ENCODE peak calls at places on chromosome 17, in eight cellular contexts. P, X, B, E, U, N, O and W are unnamed samples.

GRCh38 chr17:75499313-75500022 is 15.9 kb downstream of the CASKIN2 start:
- DNase-seq in U (no peak), N (no peak), E (no peak), O (peak; percentile 67), B (no peak), P (no peak), X (no peak), W (no peak)

GRCh38 chr17:3582921-3583320 is 25.3 kb upstream of the TRPV3 start:
- DNase-seq in U (no peak), E (no peak), O (no peak), N (no peak), X (no peak), P (peak; percentile 73), B (no peak), W (no peak)

GRCh38 chr17:48578616-48579560 is 738 bp upstream of the HOXB4 start:
- DNase-seq in X (no peak), E (no peak), U (no peak), N (no peak), P (no peak), O (no peak), B (no peak), W (no peak)

GRCh38 chr17:77273397-77274136 is 132.8 kb downstream of the SEC14L1 start:
- DNase-seq in U (no peak), X (no peak), O (no peak), N (no peak), B (no peak), E (no peak), P (no peak), W (no peak)

GRCh38 chr17:77466596-77467223 is 325.9 kb downstream of the SEC14L1 start:
- DNase-seq in E (no peak), N (no peak), X (no peak), U (no peak), O (no peak), P (peak; percentile 60), B (no peak), W (no peak)

GRCh38 chr17:45129940-45130639 is 2.2 kb downstream of the PLCD3 start:
- DNase-seq in U (no peak), P (no peak), X (no peak), E (no peak), B (no peak), N (no peak), O (no peak), W (no peak)

GRCh38 chr17:42060231-42060630 is 9.8 kb upstream of the C17orf113 start:
- DNase-seq in U (no peak), N (no peak), E (no peak), X (no peak), O (no peak), P (no peak), B (no peak), W (no peak)

GRCh38 chr17:78343433-78344201 is 16.3 kb downstream of the SOCS3 start:
- DNase-seq in N (no peak), E (no peak), X (no peak), O (peak; percentile 97), B (peak; percentile 46), U (no peak), P (peak; percentile 85), W (no peak)

GRCh38 chr17:9054611-9055010 is 33.3 kb downstream of the NTN1 start:
- DNase-seq in E (no peak), O (no peak), X (no peak), B (no peak), U (no peak), P (no peak), N (no peak), W (no peak)

GRCh38 chr17:42363767-42364585 is 24.3 kb downstream of the STAT3 start:
- DNase-seq in U (no peak), P (no peak), B (no peak), X (no peak), N (no peak), O (no peak), E (no peak), W (no peak)

GRCh38 chr17:12745481-12745880 is 43.8 kb upstream of the ARHGAP44 start:
- DNase-seq in X (no peak), U (no peak), O (no peak), B (no peak), E (no peak), N (no peak), P (no peak), W (no peak)

GRCh38 chr17:11643851-11644250 is 45.6 kb downstream of the DNAH9 start:
- DNase-seq in B (no peak), N (no peak), U (no peak), O (no peak), E (no peak), X (no peak), P (no peak), W (no peak)

GRCh38 chr17:11642655-11643054 is 44.4 kb downstream of the DNAH9 start:
- DNase-seq in N (no peak), P (no peak), B (no peak), U (no peak), X (peak; percentile 20), O (no peak), E (no peak), W (no peak)

GRCh38 chr17:11641521-11642275 is 43.4 kb downstream of the DNAH9 start:
- DNase-seq in X (no peak), U (no peak), P (no peak), B (no peak), O (no peak), E (no peak), N (no peak), W (no peak)

GRCh38 chr17:11645426-11645825 is 47.2 kb downstream of the DNAH9 start:
- DNase-seq in X (no peak), B (no peak), N (no peak), E (no peak), P (no peak), O (no peak), U (no peak), W (no peak)

GRCh38 chr17:11644265-11645212 is 46.3 kb downstream of the DNAH9 start:
- DNase-seq in P (peak; percentile 66), X (peak; percentile 29), U (peak; percentile 36), N (peak; percentile 11), O (no peak), B (no peak), E (peak; percentile 50), W (no peak)
- TF ChIP-seq CTCF in P (peak; percentile 78), X (peak; percentile 85), U (peak; percentile 83), N (peak; percentile 69), O (peak; percentile 60), B (peak; percentile 33), E (peak; percentile 88), W (peak; percentile 51)

DNA sequence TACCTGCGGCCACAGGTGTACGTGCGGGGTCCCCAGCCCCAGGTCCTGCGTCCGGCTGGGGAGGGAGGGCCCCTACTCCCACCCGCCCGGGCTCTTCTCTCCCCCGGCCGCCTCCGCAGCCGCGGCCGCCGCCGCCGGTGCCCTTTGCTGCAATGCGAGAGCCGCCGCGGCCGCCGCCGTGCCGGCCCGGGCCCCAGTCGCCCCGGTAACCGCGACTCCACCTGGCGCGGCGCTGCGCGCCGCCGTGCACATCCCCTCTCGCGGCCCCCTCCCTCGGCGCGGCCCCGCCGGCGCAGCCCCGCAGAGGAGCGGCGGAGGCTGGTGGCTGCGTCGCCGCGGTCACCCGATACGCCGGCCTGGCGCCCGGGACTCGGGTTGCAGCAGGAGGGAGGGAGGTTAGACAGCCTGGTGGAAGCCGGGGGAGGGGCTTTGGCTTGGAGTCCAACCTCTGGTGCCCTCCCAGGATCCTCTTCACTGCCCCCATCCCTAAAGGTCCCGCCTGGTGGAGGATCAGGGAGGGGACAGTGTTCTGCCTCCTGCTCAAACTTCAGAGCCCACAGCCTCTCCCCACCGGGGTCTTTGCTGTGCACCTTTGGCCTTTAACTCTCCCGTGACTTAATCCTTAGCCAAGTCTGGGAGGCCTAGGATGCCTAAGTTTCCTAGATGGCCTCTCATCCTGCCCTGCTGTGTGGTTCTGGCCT is 32.9 kb downstream of the SRCIN1 start:
- DNase-seq in O (no peak), B (no peak), U (peak; percentile 87), E (no peak), N (no peak), P (no peak), X (no peak), W (no peak)
- TF ChIP-seq CTCF in O (no peak), B (no peak), U (no peak), E (no peak), N (no peak), P (no peak), X (no peak), W (no peak)

DNA sequence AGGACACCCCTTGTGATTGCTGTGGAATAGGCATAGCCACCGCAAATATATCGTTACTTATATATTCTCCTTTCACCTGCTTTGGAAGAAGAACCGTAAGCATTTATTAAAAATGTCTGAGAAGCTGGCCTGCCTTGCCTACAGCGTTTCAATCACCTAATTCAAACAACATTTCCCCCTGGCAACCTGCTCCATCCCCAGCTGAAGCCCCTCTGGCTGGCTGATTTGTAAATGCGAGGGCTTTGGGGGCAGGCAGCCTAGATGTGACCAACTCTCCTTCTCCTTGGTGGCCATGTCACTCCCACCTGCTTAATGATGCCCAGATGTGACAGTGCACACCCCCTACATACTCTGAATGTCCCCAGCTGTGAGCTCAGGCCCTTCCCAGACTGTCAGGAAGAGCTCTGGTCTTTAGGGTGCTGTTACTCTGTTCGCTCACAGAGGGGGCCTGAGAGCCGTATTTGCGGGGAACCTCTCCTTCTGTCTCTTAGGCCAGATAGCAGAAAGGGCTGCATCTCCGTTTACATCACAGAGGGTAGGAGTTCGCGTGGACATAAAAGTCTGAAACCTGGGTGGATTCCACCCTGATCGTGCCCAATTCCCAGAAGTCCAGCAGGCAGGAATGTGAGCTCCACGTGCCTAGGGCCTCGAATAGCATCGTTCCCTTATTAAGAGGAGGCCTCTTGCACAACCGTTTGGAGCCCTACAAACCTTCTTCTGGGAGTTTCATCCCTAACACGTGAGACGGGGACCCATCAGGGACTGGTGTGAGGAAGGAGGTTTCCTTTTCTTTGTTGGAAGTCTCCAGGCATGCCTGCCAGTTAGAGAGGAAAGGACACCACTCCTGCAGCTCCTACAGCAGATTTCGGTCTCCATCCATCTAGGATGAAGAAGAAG is 2.4 kb upstream of the SDK2 start:
- DNase-seq in N (no peak), E (no peak), O (no peak), P (peak; percentile 29), U (peak; percentile 54), B (no peak), X (no peak), W (no peak)
- TF ChIP-seq CTCF in N (peak; percentile 31), E (peak; percentile 19), O (peak; percentile 5), P (peak; percentile 9), U (peak; percentile 6), B (peak; percentile 43), X (no peak), W (peak; percentile 16)

GRCh38 chr17:7001562-7001961 is 5.7 kb downstream of the ALOX12 start:
- DNase-seq in N (no peak), X (no peak), O (no peak), U (no peak), B (no peak), P (no peak), E (no peak), W (no peak)
- TF ChIP-seq CTCF in N (peak; percentile 59), X (peak; percentile 56), O (peak; percentile 47), U (peak; percentile 67), B (peak; percentile 59), P (peak; percentile 38), E (peak; percentile 78), W (peak; percentile 64)

DNA sequence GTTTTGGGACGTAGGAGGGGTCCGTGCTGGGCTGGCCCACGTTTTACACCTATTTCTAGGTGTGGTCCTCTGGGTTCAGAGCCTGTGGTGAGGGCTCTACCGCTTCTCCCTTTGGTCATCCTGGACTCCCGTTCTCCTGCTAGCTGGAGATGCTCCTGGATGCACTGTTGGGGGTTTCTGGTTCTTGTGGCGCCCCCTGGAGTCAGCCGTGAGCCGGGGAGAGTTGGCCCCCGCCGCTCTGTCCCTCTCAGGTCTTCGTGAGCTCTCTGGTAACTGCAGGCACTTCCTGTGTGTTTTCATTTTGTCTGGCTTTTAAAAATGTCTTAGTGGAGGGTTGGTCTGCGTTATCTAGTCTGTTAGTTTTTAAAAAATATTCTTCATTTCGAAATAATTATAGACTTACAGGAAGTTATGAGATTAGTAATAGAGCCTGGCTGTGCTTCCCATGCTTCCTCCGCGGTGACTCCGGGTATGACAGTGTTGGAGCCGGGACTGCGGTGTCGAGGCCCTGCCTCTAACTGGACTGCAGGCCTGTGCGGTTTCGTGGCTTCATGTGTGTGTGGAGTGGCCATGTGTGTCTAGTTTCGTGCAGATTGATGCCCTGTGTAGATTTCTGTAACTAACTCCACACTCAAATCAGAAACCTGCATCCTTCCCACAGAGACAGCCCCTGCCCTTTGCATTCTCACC is 78.0 kb upstream of the ZNF750 start:
- DNase-seq in P (no peak), E (no peak), O (no peak), X (no peak), U (peak; percentile 31), N (no peak), B (no peak), W (no peak)
- TF ChIP-seq CTCF in P (peak; percentile 46), E (no peak), O (peak; percentile 29), X (peak; percentile 47), U (peak; percentile 28), N (peak; percentile 51), B (peak; percentile 21), W (peak; percentile 31)